ENCODE peak calls at places on chromosomes 7 and 10, in four cellular contexts. V is choroid plexus epithelial cell, Z is fibroblast of villous mesenchyme, H is colonic mucosa. S is an unnamed sample.
A peak's percentile ranks its signal among the peaks of the same experiment; 100 is the strongest.

GRCh38 chr7:127911968-127912511 is 119.2 kb downstream of the LRRC4 start:
- DNase-seq in V (no peak), H (no peak), Z (no peak), S (no peak)

GRCh38 chr7:11751807-11752389 is 80.1 kb downstream of the THSD7A start:
- DNase-seq in Z (peak; percentile 37), V (peak; percentile 85), H (no peak), S (peak; percentile 12)

GRCh38 chr10:22733992-22734391 is 19.6 kb upstream of the PIP4K2A start:
- DNase-seq in V (no peak), Z (no peak), H (no peak), S (no peak)

GRCh38 chr10:77602913-77603528 is 34.6 kb downstream of the KCNMA1 start:
- DNase-seq in V (peak; percentile 29), H (no peak), Z (no peak), S (no peak)

GRCh38 chr7:157299613-157300405 is 37.0 kb upstream of the DNAJB6 start:
- DNase-seq in H (no peak), V (no peak), Z (no peak), S (peak; percentile 9)

GRCh38 chr10:46524471-46525176 is 31.8 kb downstream of the GPRIN2 start:
- DNase-seq in H (no peak), V (peak; percentile 80), Z (peak; percentile 46), S (no peak)

GRCh38 chr7:148962823-148963582 is 65.3 kb downstream of the PDIA4 start:
- DNase-seq in Z (peak; percentile 76), H (peak; percentile 68), V (peak; percentile 83), S (no peak)

GRCh38 chr10:88152720-88153119 is 289.3 kb downstream of the PTEN start:
- DNase-seq in V (peak; percentile 93), Z (peak; percentile 89), H (no peak), S (peak; percentile 93)

GRCh38 chr7:68888971-68889385 is 709.3 kb upstream of the AUTS2 start:
- DNase-seq in Z (no peak), V (peak; percentile 11), H (no peak), S (no peak)

GRCh38 chr10:22253578-22253882 is 35.7 kb upstream of the EBLN1 start:
- DNase-seq in Z (no peak), V (peak; percentile 1), H (peak; percentile 35), S (no peak)

GRCh38 chr10:124065382-124066155 is 27.8 kb downstream of the CHST15 start:
- DNase-seq in H (no peak), Z (no peak), V (no peak), S (no peak)

GRCh38 chr10:82206831-82207230 is 331.8 kb downstream of the NRG3 start:
- DNase-seq in V (peak; percentile 18), Z (peak; percentile 17), H (no peak), S (peak; percentile 23)

GRCh38 chr7:51649-52048 is 140.7 kb upstream of the FAM20C start:
- DNase-seq in Z (no peak), H (no peak), V (no peak), S (no peak)

GRCh38 chr10:12594448-12594944 is 245.1 kb downstream of the CAMK1D start:
- DNase-seq in Z (no peak), V (peak; percentile 31), H (no peak), S (no peak)

DNA sequence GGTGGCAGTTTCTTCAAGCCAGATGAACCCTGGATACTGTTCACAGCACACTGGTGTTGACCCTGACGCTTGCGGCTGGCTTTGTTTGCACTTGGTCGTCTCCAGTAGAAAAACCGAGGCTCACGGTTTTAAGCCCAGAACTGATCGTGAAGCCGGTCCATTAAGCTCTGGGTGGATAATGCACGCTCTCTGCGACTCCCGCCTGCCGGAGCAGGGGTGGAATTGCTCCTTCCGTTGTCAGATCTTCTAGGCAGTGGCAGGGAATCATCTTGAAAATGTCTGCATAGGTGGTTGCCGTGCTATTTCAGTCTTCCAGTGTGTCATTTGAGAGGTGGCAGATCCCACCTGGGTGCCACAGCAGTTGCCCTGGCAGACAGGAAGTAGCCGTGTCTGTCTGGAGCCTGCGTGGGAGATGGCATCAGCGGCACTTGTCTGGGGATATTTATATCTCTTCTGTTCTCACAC is 35.9 kb upstream of the AP5Z1 start:
- DNase-seq in H (no peak), V (peak; percentile 76), Z (peak; percentile 85), S (no peak)
- TF ChIP-seq CTCF in H (no peak), V (peak; percentile 69), Z (peak; percentile 76), S (peak; percentile 44)

GRCh38 chr7:33050425-33051318 is 11.9 kb downstream of the NT5C3A start:
- DNase-seq in V (peak; percentile 74), H (peak; percentile 56), Z (peak; percentile 70), S (no peak)
- H3K4me3 ChIP-seq in V (no peak overlapping the region), H (no peak overlapping the region), Z (no peak overlapping the region), S (peak overlapping the region; percentile 12)

DNA sequence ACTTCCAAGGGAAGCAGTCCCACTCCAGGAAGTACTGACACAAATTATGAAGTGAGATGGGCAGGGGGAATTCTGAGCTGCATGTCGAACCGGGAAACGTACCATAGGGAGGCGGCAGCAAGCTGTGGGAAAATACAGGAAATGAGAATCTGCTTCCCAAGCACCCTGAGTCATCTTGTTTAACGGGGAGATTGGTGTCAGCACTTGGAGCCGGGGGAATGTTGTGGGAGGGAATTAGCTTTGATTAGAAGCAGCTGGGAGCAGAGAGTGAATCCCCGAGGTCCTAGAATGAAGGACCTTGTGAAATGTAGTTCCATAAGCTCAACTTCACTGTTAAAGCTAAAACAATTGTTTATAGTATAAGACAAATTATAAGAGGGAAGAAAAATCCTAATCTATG is 141.4 kb upstream of the PRKCQ start:
- DNase-seq in V (peak; percentile 79), Z (peak; percentile 99), H (peak; percentile 33), S (peak; percentile 85)
- TF ChIP-seq CTCF in V (peak; percentile 28), Z (peak; percentile 51), H (no peak), S (peak; percentile 51)

GRCh38 chr10:65083222-65083621 is 1562.0 kb downstream of the REEP3 start:
- DNase-seq in V (no peak), H (no peak), Z (no peak), S (no peak)
- H3K4me3 ChIP-seq in V (no peak overlapping the region), H (no peak overlapping the region), Z (no peak overlapping the region), S (no peak overlapping the region)

DNA sequence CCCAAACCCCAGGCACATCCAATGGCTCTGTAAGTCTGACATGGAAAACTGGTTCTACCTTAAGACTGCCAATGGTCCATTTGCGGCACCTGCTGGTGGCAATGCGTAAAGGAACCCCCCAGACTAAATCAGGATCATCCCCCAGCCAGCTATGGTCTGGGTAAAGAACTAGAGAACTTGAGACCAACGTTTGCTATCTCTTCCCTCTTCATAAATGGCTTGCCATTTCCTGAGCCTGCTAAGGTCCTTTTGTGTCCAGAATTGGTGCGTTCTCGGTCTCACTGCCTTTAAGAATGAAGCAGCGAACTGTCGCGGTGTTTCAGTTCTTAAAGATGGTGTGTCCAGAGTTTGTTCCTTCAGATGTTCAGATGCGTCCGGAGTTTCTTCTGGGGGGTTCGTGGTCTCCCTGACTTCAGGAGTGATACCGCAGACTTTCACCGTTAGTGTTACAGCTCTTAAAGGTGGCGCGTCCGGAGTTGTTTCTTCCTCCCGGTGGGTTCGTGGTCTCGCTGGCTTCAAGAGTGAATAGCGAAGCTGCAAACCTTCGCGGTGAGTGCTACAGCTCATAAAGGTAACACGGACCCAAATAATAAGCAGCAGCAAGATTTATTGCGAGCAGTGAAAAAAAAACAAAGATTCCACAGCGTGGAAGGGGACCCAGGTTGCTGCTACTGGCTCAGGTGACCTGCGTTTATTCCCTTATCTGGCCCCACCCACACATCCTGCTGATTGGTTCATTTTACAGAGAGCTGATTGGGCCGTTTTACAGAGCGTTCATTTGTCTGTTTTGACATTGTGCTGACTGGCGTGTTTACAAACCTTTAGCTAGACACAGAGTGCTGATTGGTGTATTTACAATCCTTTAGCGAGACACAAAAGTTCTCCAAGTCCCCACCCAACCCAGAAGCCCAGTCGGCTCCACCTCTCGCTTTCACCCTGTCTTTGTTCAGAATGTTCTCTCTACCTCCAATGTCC is 95.4 kb downstream of the ELMO1 start:
- DNase-seq in V (no peak), H (peak; percentile 29), Z (no peak), S (no peak)
- TF ChIP-seq CTCF in V (no peak), H (peak; percentile 16), Z (no peak), S (peak; percentile 8)

GRCh38 chr7:130268463-130269317 is 2.0 kb downstream of the CPA2 start:
- DNase-seq in V (no peak), H (no peak), Z (no peak), S (no peak)

GRCh38 chr7:130266258-130266960 is at the start of gene CPA2:
- DNase-seq in H (no peak), Z (no peak), V (no peak), S (no peak)

GRCh38 chr7:130266961-130267321 is 278 bp downstream of the CPA2 start:
- DNase-seq in Z (no peak), H (no peak), V (no peak), S (no peak)

GRCh38 chr7:130258494-130259078 is 8.1 kb upstream of the CPA2 start:
- DNase-seq in Z (no peak), V (no peak), H (no peak), S (no peak)

DNA sequence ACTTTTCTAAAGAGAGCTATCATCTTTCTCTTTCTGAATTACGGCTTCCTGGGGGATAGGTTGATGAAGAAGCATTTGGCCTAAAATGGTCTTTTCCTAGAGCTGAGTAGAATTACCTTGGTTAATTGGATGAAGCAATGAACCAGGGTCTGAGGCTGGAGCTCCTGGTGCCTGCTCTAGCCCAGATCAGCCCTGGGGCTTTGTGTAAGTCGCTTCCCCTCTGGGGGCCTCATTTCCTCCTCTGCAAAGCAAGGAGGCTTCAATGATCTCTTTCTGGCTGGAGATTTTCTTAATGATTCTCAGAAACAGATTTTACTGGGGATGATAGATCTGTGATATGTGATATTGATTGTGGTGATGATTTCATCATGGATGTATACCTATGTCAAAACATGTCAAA is 3.5 kb upstream of the CPA2 start:
- DNase-seq in H (no peak), Z (no peak), V (no peak), S (no peak)
- H3K4me3 ChIP-seq in H (no peak overlapping the region), Z (no peak overlapping the region), V (no peak overlapping the region), S (no peak overlapping the region)

GRCh38 chr7:16667355-16667754 is 21.4 kb downstream of the BZW2 start:
- DNase-seq in Z (no peak), V (no peak), H (no peak), S (no peak)

GRCh38 chr7:16668978-16669377 is 23.0 kb downstream of the BZW2 start:
- DNase-seq in V (peak; percentile 61), H (no peak), Z (peak; percentile 70), S (no peak)

GRCh38 chr7:16669581-16669980 is 23.6 kb downstream of the BZW2 start:
- DNase-seq in V (peak; percentile 44), H (no peak), Z (peak; percentile 38), S (no peak)

GRCh38 chr7:16670021-16670420 is 24.0 kb downstream of the BZW2 start:
- DNase-seq in H (no peak), Z (peak; percentile 72), V (peak; percentile 72), S (no peak)

DNA sequence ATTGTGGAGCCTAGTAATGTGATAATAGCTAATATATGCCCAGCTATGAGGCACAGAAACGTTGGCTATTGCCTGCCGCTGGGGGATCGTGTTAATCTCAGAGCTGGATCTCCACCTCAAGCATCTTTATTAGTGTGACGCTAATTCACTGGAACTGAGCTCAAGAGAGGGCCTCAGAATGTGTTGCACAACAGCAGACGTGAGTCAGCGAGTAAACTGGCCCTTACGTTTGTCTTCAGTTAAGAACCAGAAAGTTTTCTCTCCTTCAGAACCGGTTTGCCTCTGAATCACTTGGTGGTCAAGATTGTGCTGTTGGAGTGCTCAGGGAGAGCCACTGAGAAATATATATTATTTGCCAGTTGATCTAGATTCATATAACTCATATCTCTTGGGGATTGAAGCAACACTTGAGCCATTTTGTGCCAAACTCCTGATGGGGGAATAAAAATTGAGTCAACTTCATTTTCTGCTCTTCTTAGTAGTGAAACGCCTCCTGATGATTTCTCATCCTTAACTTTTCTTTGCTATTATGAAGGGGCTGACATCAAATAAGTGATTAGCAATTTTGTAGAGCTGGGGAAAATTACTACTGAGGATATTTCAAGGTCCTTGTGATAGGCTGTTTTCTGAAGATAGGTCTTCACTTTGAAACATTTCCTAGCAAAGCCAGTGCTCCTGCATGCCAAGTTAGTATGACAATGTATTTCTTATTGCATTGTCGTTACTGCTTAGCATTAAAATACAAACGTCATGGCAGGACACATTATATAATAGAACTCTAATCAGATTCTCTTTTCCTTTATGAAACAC is 22.3 kb downstream of the BZW2 start:
- DNase-seq in H (no peak), V (peak; percentile 100), Z (peak; percentile 100), S (peak; percentile 81)
- TF ChIP-seq CTCF in H (no peak), V (peak; percentile 50), Z (peak; percentile 39), S (no peak)

GRCh38 chr10:128064615-128065580 is 61.3 kb downstream of the MKI67 start:
- DNase-seq in Z (peak; percentile 95), H (peak; percentile 38), V (peak; percentile 83), S (peak; percentile 78)
- H3K4me3 ChIP-seq in Z (no peak overlapping the region), H (no peak overlapping the region), V (no peak overlapping the region), S (no peak overlapping the region)

S was measured in epithelial cell of proximal tubule.